ENCODE peak calls at places on chromosomes 12 and 14, in seven cellular contexts. One of them, this sample, is unnamed.

GRCh38 chr12:50615534-50616296 is 110.9 kb downstream of the DIP2B start:
- DNase-seq in mucosa of descending colon: no peak
- DNase-seq in mammary epithelial cell: peak; percentile 90
- DNase-seq in Jurkat, Clone E6-1: no peak
- DNase-seq in sigmoid colon: no peak
- DNase-seq in lower lobe of right lung: no peak
- DNase-seq in dorsolateral prefrontal cortex: no peak
- DNase-seq in this sample: no peak

GRCh38 chr14:103065861-103066260 is 8.5 kb upstream of the CDC42BPB start:
- DNase-seq in sigmoid colon: peak; percentile 48
- DNase-seq in mammary epithelial cell: no peak
- DNase-seq in Jurkat, Clone E6-1: no peak
- DNase-seq in mucosa of descending colon: no peak
- DNase-seq in lower lobe of right lung: no peak
- DNase-seq in dorsolateral prefrontal cortex: no peak
- DNase-seq in this sample: no peak

GRCh38 chr12:93081810-93082165 is 152.7 kb upstream of the EEA1 start:
- DNase-seq in lower lobe of right lung: no peak
- DNase-seq in dorsolateral prefrontal cortex: no peak
- DNase-seq in sigmoid colon: no peak
- DNase-seq in Jurkat, Clone E6-1: no peak
- DNase-seq in mucosa of descending colon: no peak
- DNase-seq in mammary epithelial cell: no peak
- DNase-seq in this sample: no peak

GRCh38 chr14:66624319-66624937 is 116.5 kb downstream of the GPHN start:
- DNase-seq in dorsolateral prefrontal cortex: no peak
- DNase-seq in lower lobe of right lung: no peak
- DNase-seq in Jurkat, Clone E6-1: peak; percentile 47
- DNase-seq in mammary epithelial cell: peak; percentile 34
- DNase-seq in mucosa of descending colon: peak; percentile 42
- DNase-seq in sigmoid colon: peak; percentile 60
- DNase-seq in this sample: peak; percentile 73

GRCh38 chr12:108985750-108986149 is 35.1 kb downstream of the SVOP start:
- DNase-seq in mucosa of descending colon: no peak
- DNase-seq in mammary epithelial cell: no peak
- DNase-seq in sigmoid colon: no peak
- DNase-seq in Jurkat, Clone E6-1: no peak
- DNase-seq in dorsolateral prefrontal cortex: no peak
- DNase-seq in lower lobe of right lung: no peak
- DNase-seq in this sample: no peak

GRCh38 chr14:59461891-59462290 is 3.3 kb downstream of the GPR135 start:
- DNase-seq in Jurkat, Clone E6-1: no peak
- DNase-seq in mucosa of descending colon: no peak
- DNase-seq in mammary epithelial cell: no peak
- DNase-seq in dorsolateral prefrontal cortex: no peak
- DNase-seq in sigmoid colon: no peak
- DNase-seq in lower lobe of right lung: no peak
- DNase-seq in this sample: no peak

GRCh38 chr12:25840678-25841077 is 117.8 kb upstream of the RASSF8 start:
- DNase-seq in sigmoid colon: no peak
- DNase-seq in Jurkat, Clone E6-1: no peak
- DNase-seq in mucosa of descending colon: no peak
- DNase-seq in dorsolateral prefrontal cortex: no peak
- DNase-seq in mammary epithelial cell: no peak
- DNase-seq in lower lobe of right lung: no peak
- DNase-seq in this sample: no peak

GRCh38 chr14:23366163-23366921 is 1.4 kb upstream of the EFS start:
- DNase-seq in mammary epithelial cell: peak; percentile 60
- DNase-seq in sigmoid colon: peak; percentile 90
- DNase-seq in Jurkat, Clone E6-1: no peak
- DNase-seq in lower lobe of right lung: peak; percentile 72
- DNase-seq in mucosa of descending colon: peak; percentile 45
- DNase-seq in dorsolateral prefrontal cortex: peak; percentile 60
- DNase-seq in this sample: no peak

GRCh38 chr12:6141048-6141447 is 16.6 kb upstream of the VWF start:
- DNase-seq in mammary epithelial cell: no peak
- DNase-seq in mucosa of descending colon: no peak
- DNase-seq in sigmoid colon: no peak
- DNase-seq in lower lobe of right lung: no peak
- DNase-seq in dorsolateral prefrontal cortex: no peak
- DNase-seq in Jurkat, Clone E6-1: no peak
- DNase-seq in this sample: no peak
- H3K4me3 ChIP-seq in mammary epithelial cell: no peak overlapping the region
- H3K4me3 ChIP-seq in mucosa of descending colon: no peak overlapping the region
- H3K4me3 ChIP-seq in sigmoid colon: no peak overlapping the region
- H3K4me3 ChIP-seq in lower lobe of right lung: no peak overlapping the region
- H3K4me3 ChIP-seq in dorsolateral prefrontal cortex: no peak overlapping the region
- H3K4me3 ChIP-seq in Jurkat, Clone E6-1: no peak overlapping the region
- H3K4me3 ChIP-seq in this sample: no peak overlapping the region

GRCh38 chr12:110284597-110284996 is 3.5 kb downstream of the ATP2A2 start:
- DNase-seq in lower lobe of right lung: no peak
- DNase-seq in sigmoid colon: no peak
- DNase-seq in Jurkat, Clone E6-1: no peak
- DNase-seq in dorsolateral prefrontal cortex: no peak
- DNase-seq in mammary epithelial cell: no peak
- DNase-seq in mucosa of descending colon: no peak
- DNase-seq in this sample: no peak
- H3K4me3 ChIP-seq in lower lobe of right lung: peak overlapping the region; percentile 95
- H3K4me3 ChIP-seq in sigmoid colon: peak overlapping the region; percentile 92
- H3K4me3 ChIP-seq in Jurkat, Clone E6-1: no peak overlapping the region
- H3K4me3 ChIP-seq in dorsolateral prefrontal cortex: peak overlapping the region; percentile 68
- H3K4me3 ChIP-seq in mammary epithelial cell: peak overlapping the region; percentile 87
- H3K4me3 ChIP-seq in mucosa of descending colon: no peak overlapping the region
- H3K4me3 ChIP-seq in this sample: peak overlapping the region; percentile 96

DNA sequence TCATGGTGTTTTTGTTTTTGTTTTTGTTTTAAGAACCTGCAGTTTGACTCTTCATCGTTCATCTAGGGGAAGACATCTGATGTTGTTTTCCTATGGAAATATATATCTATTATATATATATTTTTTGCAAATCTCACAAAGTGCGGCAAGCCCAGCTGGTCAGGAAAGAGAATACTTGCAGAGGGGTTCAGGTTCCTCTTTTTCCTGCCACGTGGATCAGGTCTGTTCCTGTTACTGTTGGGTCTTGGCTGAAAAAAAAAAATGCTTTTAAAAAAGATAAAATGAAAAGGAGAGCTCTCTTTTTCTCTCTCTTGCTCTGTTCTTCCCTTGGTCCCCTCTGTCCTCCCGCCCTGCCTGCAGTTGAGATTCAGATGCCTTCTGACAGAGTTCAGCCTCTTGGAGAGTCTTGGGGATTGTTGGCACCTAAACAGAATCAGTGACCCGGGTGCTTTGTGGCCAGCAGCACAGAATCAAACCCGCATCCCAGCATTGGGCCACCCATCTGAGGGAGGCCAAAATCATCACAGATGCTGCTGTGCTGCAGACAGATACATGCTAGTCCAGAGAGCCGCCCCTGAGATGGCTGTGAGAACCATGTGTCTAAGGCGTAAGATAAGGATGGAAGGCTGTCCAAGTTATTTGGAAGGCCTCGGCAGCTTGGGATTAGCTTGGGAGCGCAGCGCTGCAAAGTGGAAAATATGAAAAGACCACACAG is 179.2 kb upstream of the BCL2L14 start:
- DNase-seq in lower lobe of right lung: no peak
- DNase-seq in sigmoid colon: no peak
- DNase-seq in Jurkat, Clone E6-1: no peak
- DNase-seq in dorsolateral prefrontal cortex: no peak
- DNase-seq in mucosa of descending colon: no peak
- DNase-seq in mammary epithelial cell: no peak
- DNase-seq in this sample: no peak
- H3K4me3 ChIP-seq in lower lobe of right lung: no peak overlapping the region
- H3K4me3 ChIP-seq in sigmoid colon: no peak overlapping the region
- H3K4me3 ChIP-seq in Jurkat, Clone E6-1: no peak overlapping the region
- H3K4me3 ChIP-seq in dorsolateral prefrontal cortex: no peak overlapping the region
- H3K4me3 ChIP-seq in mucosa of descending colon: no peak overlapping the region
- H3K4me3 ChIP-seq in mammary epithelial cell: no peak overlapping the region
- H3K4me3 ChIP-seq in this sample: no peak overlapping the region

GRCh38 chr12:74322792-74323191 is 214.8 kb upstream of the ATXN7L3B start:
- DNase-seq in sigmoid colon: no peak
- DNase-seq in lower lobe of right lung: no peak
- DNase-seq in mammary epithelial cell: no peak
- DNase-seq in dorsolateral prefrontal cortex: no peak
- DNase-seq in mucosa of descending colon: no peak
- DNase-seq in Jurkat, Clone E6-1: no peak
- DNase-seq in this sample: no peak
- H3K4me3 ChIP-seq in sigmoid colon: no peak overlapping the region
- H3K4me3 ChIP-seq in lower lobe of right lung: no peak overlapping the region
- H3K4me3 ChIP-seq in mammary epithelial cell: no peak overlapping the region
- H3K4me3 ChIP-seq in dorsolateral prefrontal cortex: no peak overlapping the region
- H3K4me3 ChIP-seq in mucosa of descending colon: no peak overlapping the region
- H3K4me3 ChIP-seq in Jurkat, Clone E6-1: no peak overlapping the region
- H3K4me3 ChIP-seq in this sample: no peak overlapping the region

GRCh38 chr12:96347130-96347699 is 53.0 kb downstream of the CDK17 start:
- DNase-seq in dorsolateral prefrontal cortex: no peak
- DNase-seq in lower lobe of right lung: no peak
- DNase-seq in Jurkat, Clone E6-1: no peak
- DNase-seq in sigmoid colon: no peak
- DNase-seq in mammary epithelial cell: no peak
- DNase-seq in mucosa of descending colon: peak; percentile 29
- DNase-seq in this sample: no peak
- H3K4me3 ChIP-seq in dorsolateral prefrontal cortex: no peak overlapping the region
- H3K4me3 ChIP-seq in lower lobe of right lung: peak overlapping the region; percentile 42
- H3K4me3 ChIP-seq in Jurkat, Clone E6-1: no peak overlapping the region
- H3K4me3 ChIP-seq in sigmoid colon: peak overlapping the region; percentile 38
- H3K4me3 ChIP-seq in mammary epithelial cell: no peak overlapping the region
- H3K4me3 ChIP-seq in mucosa of descending colon: no peak overlapping the region
- H3K4me3 ChIP-seq in this sample: no peak overlapping the region

GRCh38 chr12:68539615-68539952 is 71.1 kb upstream of the RAP1B start:
- DNase-seq in mammary epithelial cell: no peak
- DNase-seq in mucosa of descending colon: no peak
- DNase-seq in lower lobe of right lung: no peak
- DNase-seq in Jurkat, Clone E6-1: no peak
- DNase-seq in sigmoid colon: no peak
- DNase-seq in dorsolateral prefrontal cortex: no peak
- DNase-seq in this sample: no peak
- H3K4me3 ChIP-seq in mammary epithelial cell: no peak overlapping the region
- H3K4me3 ChIP-seq in mucosa of descending colon: no peak overlapping the region
- H3K4me3 ChIP-seq in lower lobe of right lung: peak overlapping the region; percentile 28
- H3K4me3 ChIP-seq in Jurkat, Clone E6-1: no peak overlapping the region
- H3K4me3 ChIP-seq in sigmoid colon: peak overlapping the region; percentile 20
- H3K4me3 ChIP-seq in dorsolateral prefrontal cortex: no peak overlapping the region
- H3K4me3 ChIP-seq in this sample: no peak overlapping the region

DNA sequence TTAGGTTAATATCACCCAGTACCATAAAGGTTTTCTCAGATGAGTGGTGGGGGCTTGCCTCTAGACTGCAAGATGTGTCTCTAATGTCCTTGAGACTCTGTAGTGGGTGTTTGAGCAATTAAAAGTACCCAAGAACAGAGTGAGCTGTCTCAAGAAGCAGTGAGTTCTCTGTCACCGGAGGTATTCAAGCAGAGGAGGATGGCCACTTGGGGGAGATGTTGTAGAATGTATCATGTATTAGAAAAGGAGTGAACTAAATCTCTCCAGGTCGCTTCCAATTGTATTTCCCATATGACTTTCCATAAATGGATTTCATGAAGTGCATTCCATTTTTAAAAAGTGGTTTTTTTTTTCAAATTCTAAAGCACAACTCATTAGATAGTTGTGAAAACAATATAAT is 35.0 kb downstream of the SLC17A8 start:
- DNase-seq in sigmoid colon: no peak
- DNase-seq in Jurkat, Clone E6-1: no peak
- DNase-seq in mucosa of descending colon: no peak
- DNase-seq in lower lobe of right lung: no peak
- DNase-seq in mammary epithelial cell: no peak
- DNase-seq in dorsolateral prefrontal cortex: no peak
- DNase-seq in this sample: no peak
- H3K4me3 ChIP-seq in sigmoid colon: no peak overlapping the region
- H3K4me3 ChIP-seq in Jurkat, Clone E6-1: no peak overlapping the region
- H3K4me3 ChIP-seq in mucosa of descending colon: no peak overlapping the region
- H3K4me3 ChIP-seq in lower lobe of right lung: no peak overlapping the region
- H3K4me3 ChIP-seq in mammary epithelial cell: no peak overlapping the region
- H3K4me3 ChIP-seq in dorsolateral prefrontal cortex: no peak overlapping the region
- H3K4me3 ChIP-seq in this sample: no peak overlapping the region

GRCh38 chr12:18165422-18165871 is 75.5 kb upstream of the RERGL start:
- DNase-seq in dorsolateral prefrontal cortex: no peak
- DNase-seq in mammary epithelial cell: peak; percentile 70
- DNase-seq in lower lobe of right lung: no peak
- DNase-seq in Jurkat, Clone E6-1: no peak
- DNase-seq in mucosa of descending colon: no peak
- DNase-seq in sigmoid colon: no peak
- DNase-seq in this sample: peak; percentile 92

GRCh38 chr12:18160901-18161300 is 70.9 kb upstream of the RERGL start:
- DNase-seq in Jurkat, Clone E6-1: no peak
- DNase-seq in dorsolateral prefrontal cortex: no peak
- DNase-seq in sigmoid colon: no peak
- DNase-seq in lower lobe of right lung: no peak
- DNase-seq in mammary epithelial cell: peak; percentile 35
- DNase-seq in mucosa of descending colon: no peak
- DNase-seq in this sample: no peak

GRCh38 chr12:18171571-18171970 is 81.6 kb upstream of the RERGL start:
- DNase-seq in lower lobe of right lung: no peak
- DNase-seq in mucosa of descending colon: no peak
- DNase-seq in mammary epithelial cell: peak; percentile 90
- DNase-seq in dorsolateral prefrontal cortex: no peak
- DNase-seq in sigmoid colon: no peak
- DNase-seq in Jurkat, Clone E6-1: no peak
- DNase-seq in this sample: no peak

GRCh38 chr12:18165889-18166288 is 75.9 kb upstream of the RERGL start:
- DNase-seq in Jurkat, Clone E6-1: no peak
- DNase-seq in sigmoid colon: no peak
- DNase-seq in dorsolateral prefrontal cortex: no peak
- DNase-seq in mammary epithelial cell: no peak
- DNase-seq in lower lobe of right lung: no peak
- DNase-seq in mucosa of descending colon: no peak
- DNase-seq in this sample: no peak
- H3K4me3 ChIP-seq in Jurkat, Clone E6-1: no peak overlapping the region
- H3K4me3 ChIP-seq in sigmoid colon: no peak overlapping the region
- H3K4me3 ChIP-seq in dorsolateral prefrontal cortex: no peak overlapping the region
- H3K4me3 ChIP-seq in mammary epithelial cell: no peak overlapping the region
- H3K4me3 ChIP-seq in lower lobe of right lung: no peak overlapping the region
- H3K4me3 ChIP-seq in mucosa of descending colon: no peak overlapping the region
- H3K4me3 ChIP-seq in this sample: no peak overlapping the region

GRCh38 chr14:61252354-61253063 is 28.6 kb downstream of the TMEM30B start:
- DNase-seq in Jurkat, Clone E6-1: peak; percentile 76
- DNase-seq in dorsolateral prefrontal cortex: peak; percentile 53
- DNase-seq in mammary epithelial cell: peak; percentile 89
- DNase-seq in mucosa of descending colon: peak; percentile 46
- DNase-seq in sigmoid colon: peak; percentile 81
- DNase-seq in lower lobe of right lung: peak; percentile 73
- DNase-seq in this sample: peak; percentile 86
- H3K4me3 ChIP-seq in Jurkat, Clone E6-1: no peak overlapping the region
- H3K4me3 ChIP-seq in dorsolateral prefrontal cortex: no peak overlapping the region
- H3K4me3 ChIP-seq in mammary epithelial cell: no peak overlapping the region
- H3K4me3 ChIP-seq in mucosa of descending colon: no peak overlapping the region
- H3K4me3 ChIP-seq in sigmoid colon: no peak overlapping the region
- H3K4me3 ChIP-seq in lower lobe of right lung: no peak overlapping the region
- H3K4me3 ChIP-seq in this sample: no peak overlapping the region